ENCODE peak calls at places on chromosomes 3 and 15, in nine cellular contexts. M, E, L, F, R, W, O, U and A are unnamed samples.

GRCh38 chr15:99324082-99324620 is 72.9 kb downstream of the LRRC28 start:
- DNase-seq in M (no peak), E (no peak), L (no peak), F (peak), R (peak), W (no peak), O (peak), U (no peak), A (no peak)

GRCh38 chr15:38427380-38427779 is 26.5 kb upstream of the FAM98B start:
- DNase-seq in M (no peak), E (no peak), L (no peak), F (no peak), R (no peak), W (no peak), O (no peak), U (no peak), A (no peak)

GRCh38 chr15:89196994-89197393 is 24.4 kb downstream of the RLBP1 start:
- DNase-seq in M (no peak), E (no peak), L (no peak), F (no peak), R (no peak), W (no peak), O (no peak), U (no peak), A (no peak)

GRCh38 chr3:171871392-171872274 is 28.5 kb downstream of the TMEM212 start:
- DNase-seq in M (no peak), E (no peak), L (no peak), F (no peak), R (no peak), W (no peak), O (no peak), U (no peak), A (no peak)

GRCh38 chr3:42752441-42752840 is 20.6 kb downstream of the CCDC13 start:
- DNase-seq in M (no peak), E (no peak), L (no peak), F (no peak), R (no peak), W (no peak), O (no peak), U (no peak), A (no peak)

GRCh38 chr3:151351216-151351615 is 21.9 kb upstream of the P2RY13 start:
- DNase-seq in M (peak), E (no peak), L (no peak), F (no peak), R (no peak), W (no peak), O (no peak), U (no peak), A (no peak)

GRCh38 chr3:128215800-128216495 is 62.7 kb downstream of the EEFSEC start:
- DNase-seq in M (no peak), E (no peak), L (no peak), F (peak), R (peak), W (no peak), O (no peak), U (no peak), A (no peak)

GRCh38 chr3:190579514-190580137 is 65.7 kb downstream of the IL1RAP start:
- DNase-seq in M (no peak), E (no peak), L (no peak), F (no peak), R (no peak), W (no peak), O (no peak), U (no peak), A (no peak)

GRCh38 chr15:67030036-67030762 is 35.2 kb upstream of the SMAD3 start:
- DNase-seq in M (no peak), E (no peak), L (no peak), F (no peak), R (no peak), W (no peak), O (no peak), U (no peak), A (no peak)

GRCh38 chr3:151895478-151895877 is 22.0 kb downstream of the SUCNR1 start:
- DNase-seq in M (no peak), E (no peak), L (no peak), F (no peak), R (no peak), W (no peak), O (no peak), U (no peak), A (no peak)

GRCh38 chr15:64842986-64843561 is 1.4 kb downstream of the PLEKHO2 start:
- DNase-seq in M (no peak), E (no peak), L (no peak), F (peak), R (no peak), W (no peak), O (peak), U (peak), A (no peak)

GRCh38 chr15:76185716-76186115 is 125.6 kb downstream of the ETFA start:
- DNase-seq in M (peak), E (no peak), L (no peak), F (peak), R (peak), W (no peak), O (peak), U (no peak), A (no peak)

GRCh38 chr3:97719156-97719821 is 45.3 kb upstream of the ARL6 start:
- DNase-seq in M (peak), E (no peak), L (peak), F (peak), R (peak), W (peak), O (peak), U (peak), A (peak)

GRCh38 chr15:41847206-41847605 is 8.6 kb downstream of the PLA2G4B start:
- DNase-seq in M (no peak), E (no peak), L (no peak), F (no peak), R (no peak), W (no peak), O (no peak), U (no peak), A (no peak)

GRCh38 chr3:5517921-5518320 is 330.4 kb downstream of the EDEM1 start:
- DNase-seq in M (no peak), E (no peak), L (no peak), F (no peak), R (no peak), W (no peak), O (no peak), U (no peak), A (no peak)

GRCh38 chr15:66646799-66647198 is 55.2 kb upstream of the SMAD6 start:
- DNase-seq in M (no peak), E (no peak), L (no peak), F (no peak), R (no peak), W (no peak), O (no peak), U (no peak), A (no peak)

GRCh38 chr15:33860749-33861148 is 107.5 kb upstream of the CHRM5 start:
- DNase-seq in M (no peak), E (no peak), L (no peak), F (peak), R (no peak), W (no peak), O (peak), U (no peak), A (no peak)

GRCh38 chr3:123678108-123678511 is 93.3 kb upstream of the HACD2 start:
- DNase-seq in M (no peak), E (no peak), L (no peak), F (peak), R (peak), W (no peak), O (peak), U (no peak), A (no peak)

GRCh38 chr3:46090161-46090591 is 62.9 kb upstream of the XCR1 start:
- DNase-seq in M (peak), E (no peak), L (no peak), F (no peak), R (no peak), W (no peak), O (no peak), U (no peak), A (no peak)

GRCh38 chr3:118587847-118588246 is 446.8 kb downstream of the IGSF11 start:
- DNase-seq in M (no peak), E (no peak), L (no peak), F (no peak), R (no peak), W (no peak), O (no peak), U (no peak), A (no peak)

GRCh38 chr15:89352476-89352875 is 17.9 kb upstream of the POLG start:
- DNase-seq in M (no peak), E (no peak), L (no peak), F (no peak), R (no peak), W (no peak), O (no peak), U (no peak), A (no peak)

GRCh38 chr15:72358532-72359180 is 17.2 kb downstream of the HEXA start:
- DNase-seq in M (no peak), E (no peak), L (no peak), F (peak), R (peak), W (no peak), O (peak), U (peak), A (no peak)

GRCh38 chr3:170256597-170256996 is 34.4 kb downstream of the PRKCI start:
- DNase-seq in M (no peak), E (no peak), L (no peak), F (no peak), R (no peak), W (no peak), O (no peak), U (no peak), A (no peak)

GRCh38 chr3:72520690-72521308 is 327.4 kb downstream of the SHQ1 start:
- DNase-seq in M (peak), E (no peak), L (no peak), F (peak), R (peak), W (no peak), O (no peak), U (no peak), A (no peak)

GRCh38 chr3:18097989-18098388 is 327.1 kb downstream of the SATB1 start:
- DNase-seq in M (no peak), E (no peak), L (no peak), F (no peak), R (no peak), W (no peak), O (no peak), U (no peak), A (no peak)

GRCh38 chr15:57320543-57321220 is 55.6 kb upstream of the CGNL1 start:
- DNase-seq in M (no peak), E (no peak), L (no peak), F (peak), R (no peak), W (no peak), O (peak), U (no peak), A (no peak)

GRCh38 chr15:82572311-82572710 is 32.1 kb upstream of the RPS17 start:
- DNase-seq in M (no peak), E (no peak), L (no peak), F (no peak), R (no peak), W (no peak), O (no peak), U (no peak), A (no peak)

GRCh38 chr3:155111971-155112370 is 31.9 kb downstream of the MME start:
- DNase-seq in M (no peak), E (no peak), L (no peak), F (no peak), R (no peak), W (no peak), O (no peak), U (no peak), A (no peak)

GRCh38 chr3:23219117-23219516 is 16.0 kb downstream of the UBE2E2 start:
- DNase-seq in M (no peak), E (no peak), L (no peak), F (no peak), R (no peak), W (no peak), O (peak), U (no peak), A (no peak)

GRCh38 chr15:83656192-83656591 is 2.3 kb downstream of the ADAMTSL3 start:
- DNase-seq in M (no peak), E (no peak), L (no peak), F (no peak), R (no peak), W (no peak), O (no peak), U (no peak), A (no peak)

GRCh38 chr3:14647976-14648955 is 3.3 kb upstream of the CCDC174 start:
- DNase-seq in M (no peak), E (no peak), L (no peak), F (no peak), R (no peak), W (no peak), O (no peak), U (no peak), A (no peak)

GRCh38 chr3:30098656-30099454 is 507.5 kb upstream of the TGFBR2 start:
- DNase-seq in M (no peak), E (no peak), L (no peak), F (peak), R (no peak), W (no peak), O (peak), U (no peak), A (no peak)

GRCh38 chr3:193853511-193854219 is 260.7 kb downstream of the OPA1 start:
- DNase-seq in M (no peak), E (no peak), L (no peak), F (no peak), R (no peak), W (no peak), O (no peak), U (no peak), A (no peak)

GRCh38 chr3:183213941-183214612 is 39.0 kb upstream of the B3GNT5 start:
- DNase-seq in M (no peak), E (no peak), L (no peak), F (no peak), R (no peak), W (no peak), O (no peak), U (no peak), A (no peak)

GRCh38 chr3:81470416-81470978 is 290.9 kb downstream of the GBE1 start:
- DNase-seq in M (no peak), E (no peak), L (no peak), F (no peak), R (no peak), W (no peak), O (no peak), U (no peak), A (no peak)

GRCh38 chr15:29003446-29004233 is 117.9 kb downstream of the APBA2 start:
- DNase-seq in M (no peak), E (no peak), L (no peak), F (no peak), R (no peak), W (no peak), O (no peak), U (no peak), A (no peak)

GRCh38 chr3:27147215-27147614 is 222.0 kb downstream of the NEK10 start:
- DNase-seq in M (no peak), E (no peak), L (no peak), F (no peak), R (no peak), W (no peak), O (no peak), U (no peak), A (no peak)

GRCh38 chr3:72728958-72729467 is 119.2 kb downstream of the SHQ1 start:
- DNase-seq in M (no peak), E (no peak), L (no peak), F (no peak), R (no peak), W (no peak), O (no peak), U (no peak), A (no peak)

DNA sequence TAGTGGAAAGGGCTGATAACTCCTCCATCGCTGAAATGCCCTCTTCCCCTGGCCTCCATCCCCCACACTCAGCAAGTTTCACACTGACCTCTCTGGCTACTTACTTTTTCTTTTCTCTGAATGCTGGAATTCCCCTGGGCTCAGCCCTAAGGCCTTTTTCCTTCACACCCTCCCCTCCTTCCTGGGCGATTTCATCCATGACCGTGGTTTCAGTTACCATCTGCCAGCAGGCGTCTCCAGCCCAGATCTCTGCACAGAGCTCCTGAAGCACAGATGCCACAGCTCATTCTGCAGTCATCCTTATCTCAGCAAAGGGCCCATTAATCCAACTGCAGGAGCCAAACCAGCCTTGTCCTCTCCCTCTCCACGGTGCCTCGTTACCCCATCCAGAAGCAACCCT is 114.0 kb downstream of the RFTN1 start:
- DNase-seq in M (no peak), E (no peak), L (no peak), F (peak), R (peak), W (no peak), O (peak), U (peak), A (no peak)
- TF ChIP-seq CTCF in M (peak), E (peak), L (no peak), F (peak), R (peak), W (no peak), O (peak), U (peak), A (no peak)

DNA sequence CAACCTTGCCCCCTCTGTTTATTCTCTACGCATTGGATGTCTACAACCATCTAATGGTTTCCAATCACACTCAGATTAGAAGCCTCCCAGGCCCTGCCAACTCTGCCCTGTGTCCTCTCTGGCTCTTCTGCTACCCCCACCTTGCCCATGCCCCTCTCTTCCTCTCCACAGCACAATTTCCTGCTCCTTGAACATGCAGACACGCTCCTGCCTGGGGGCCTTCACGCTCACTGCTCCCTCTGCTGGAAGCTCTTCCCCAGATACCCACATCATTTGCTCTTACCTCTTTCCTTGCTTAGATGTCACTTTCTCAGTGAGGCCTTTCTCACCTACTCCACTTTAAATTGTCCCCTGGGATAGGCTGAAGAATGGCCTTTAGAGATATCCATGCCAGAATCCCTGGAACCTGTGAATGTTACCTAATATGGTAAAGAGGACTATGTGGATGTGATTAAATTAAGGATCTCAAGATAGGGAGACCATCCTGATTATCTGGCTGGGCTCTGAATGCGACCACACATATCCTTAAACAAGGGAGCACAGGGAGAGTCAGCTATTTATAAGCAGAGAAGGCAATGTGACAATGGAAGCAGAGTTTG is 9.9 kb downstream of the KY start:
- DNase-seq in M (no peak), E (no peak), L (no peak), F (peak), R (no peak), W (no peak), O (peak), U (no peak), A (no peak)
- TF ChIP-seq CTCF in M (peak), E (no peak), L (no peak), F (peak), R (peak), W (peak), O (peak), U (peak), A (no peak)

DNA sequence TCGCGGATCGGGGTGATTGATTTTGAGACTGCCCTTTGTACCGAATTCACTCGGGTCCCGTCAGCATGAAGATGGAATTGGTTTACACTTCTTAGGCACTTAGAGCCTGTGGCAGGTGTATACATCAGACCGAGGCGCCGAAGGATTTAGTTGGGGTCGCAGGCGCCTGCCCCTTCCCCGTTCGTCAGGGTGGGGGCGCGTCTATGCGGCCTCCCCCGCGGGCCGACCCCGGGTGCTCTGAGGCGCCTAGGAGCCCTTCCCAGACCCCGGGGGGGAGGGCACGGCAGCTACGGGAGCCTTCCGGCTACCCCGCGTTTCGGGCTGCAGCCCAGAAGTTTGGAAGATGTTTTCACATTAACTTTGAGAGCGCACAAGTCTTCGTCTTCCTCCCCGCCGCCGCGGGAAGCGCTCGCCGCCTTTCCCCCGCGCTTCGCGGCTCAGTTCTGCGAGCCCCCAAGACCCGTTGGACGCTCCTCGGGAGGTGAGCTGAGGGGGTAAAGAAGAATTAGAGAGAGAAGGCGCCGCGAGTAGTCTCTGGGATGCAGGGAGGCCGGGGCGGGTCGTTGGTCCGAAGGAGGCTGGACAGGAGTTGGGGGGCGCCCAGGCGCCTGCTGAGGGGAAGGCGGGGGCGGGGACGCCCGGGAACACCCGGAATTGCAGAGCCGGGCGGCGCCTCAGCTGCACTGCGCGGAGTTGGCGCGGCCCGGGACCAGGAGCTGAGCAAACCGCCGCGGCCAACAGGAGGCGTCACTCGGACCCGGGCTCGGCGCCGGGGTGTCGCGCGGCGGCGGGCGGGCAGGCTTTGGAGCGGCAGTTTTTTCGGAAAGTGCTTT is 737 bp downstream of the TIPARP start:
- DNase-seq in M (peak), E (peak), L (peak), F (peak), R (no peak), W (peak), O (no peak), U (peak), A (peak)
- TF ChIP-seq CTCF in M (peak), E (peak), L (no peak), F (peak), R (peak), W (peak), O (peak), U (peak), A (peak)

GRCh38 chr15:74992619-74993018 is 2.7 kb upstream of the SCAMP5 start:
- DNase-seq in M (no peak), E (no peak), L (no peak), F (no peak), R (no peak), W (no peak), O (no peak), U (no peak), A (no peak)

GRCh38 chr15:74994685-74995084 is 678 bp upstream of the SCAMP5 start:
- DNase-seq in M (no peak), E (no peak), L (no peak), F (no peak), R (no peak), W (no peak), O (no peak), U (no peak), A (no peak)

GRCh38 chr15:74995182-74995778 is at the start of gene SCAMP5:
- DNase-seq in M (peak), E (peak), L (peak), F (peak), R (peak), W (peak), O (peak), U (peak), A (peak)

GRCh38 chr15:74995779-74996765 is 709 bp downstream of the SCAMP5 start:
- DNase-seq in M (no peak), E (no peak), L (no peak), F (no peak), R (no peak), W (no peak), O (no peak), U (no peak), A (no peak)

GRCh38 chr15:74994236-74994635 is 1.1 kb upstream of the SCAMP5 start:
- DNase-seq in M (no peak), E (no peak), L (no peak), F (no peak), R (no peak), W (no peak), O (no peak), U (no peak), A (no peak)
- TF ChIP-seq CTCF in M (no peak), E (no peak), L (no peak), F (no peak), R (no peak), W (no peak), O (no peak), U (no peak), A (no peak)